ENCODE peak calls at places on chromosomes 13 and 19, in five cellular contexts. X is stimulated activated CD4-positive, alpha-beta T cell treated with anti-CD3 and anti-CD28 coated beads, TNF-alpha, amount 100 ng/mL, for 48 hours; K is neural progenitor cell; W is hippocampal formation; H is fibroblast of lung. E is an unnamed sample.

GRCh38 chr19:29576043-29576442 is 30.0 kb upstream of the POP4 start:
- DNase-seq in X (no peak), H (peak), K (no peak), W (no peak), E (no peak)

GRCh38 chr13:43684947-43685725 is 101.6 kb downstream of the ENOX1 start:
- DNase-seq in X (no peak), K (no peak), H (no peak), W (no peak), E (no peak)

GRCh38 chr13:22238269-22238668 is 567.4 kb downstream of the FGF9 start:
- DNase-seq in H (no peak), K (no peak), X (no peak), W (no peak), E (no peak)

GRCh38 chr13:33817513-33817842 is 471 bp upstream of the RFC3 start:
- DNase-seq in X (no peak), W (no peak), K (no peak), H (peak), E (no peak)

GRCh38 chr13:34300559-34300958 is 482.6 kb downstream of the RFC3 start:
- DNase-seq in K (no peak), W (no peak), H (peak), X (no peak), E (no peak)

GRCh38 chr13:26957163-26957562 is 196.6 kb upstream of the GPR12 start:
- DNase-seq in W (no peak), X (no peak), H (no peak), K (no peak), E (no peak)

GRCh38 chr13:108215428-108215827 is at the start of gene LIG4:
- DNase-seq in X (peak), W (peak), H (peak), K (peak), E (peak)

GRCh38 chr13:63184693-63185092 is 1769.0 kb upstream of the PCDH20 start:
- DNase-seq in W (no peak), K (peak), X (no peak), H (peak), E (peak)

GRCh38 chr19:55251296-55252081 is 7.3 kb downstream of the PPP6R1 start:
- DNase-seq in K (no peak), X (no peak), W (no peak), H (peak), E (no peak)

GRCh38 chr13:39930060-39930459 is 274.6 kb downstream of the COG6 start:
- DNase-seq in W (no peak), X (no peak), H (no peak), K (no peak), E (no peak)

GRCh38 chr13:46844431-46844830 is 47.5 kb upstream of the ESD start:
- DNase-seq in W (no peak), H (peak), X (no peak), K (no peak), E (no peak)

GRCh38 chr13:97215325-97215724 is 6.8 kb upstream of the MBNL2 start:
- DNase-seq in H (no peak), X (no peak), K (no peak), W (no peak), E (no peak)

GRCh38 chr13:111247552-111247951 is 72.9 kb upstream of the TEX29 start:
- DNase-seq in X (no peak), H (no peak), W (no peak), K (no peak), E (no peak)

GRCh38 chr13:111621164-111621563 is 300.7 kb downstream of the TEX29 start:
- DNase-seq in H (no peak), X (no peak), W (no peak), K (no peak), E (no peak)

GRCh38 chr19:17309962-17310461 is 649 bp downstream of the DDA1 start:
- DNase-seq in X (no peak), W (no peak), H (no peak), K (no peak), E (no peak)

GRCh38 chr19:42199440-42200115 is 17.9 kb downstream of the DEDD2 start:
- DNase-seq in X (no peak), K (no peak), H (no peak), W (no peak), E (no peak)

GRCh38 chr19:13784731-13785452 is 10.4 kb upstream of the ZSWIM4 start:
- DNase-seq in X (peak), W (peak), K (peak), H (peak), E (no peak)

GRCh38 chr13:30567072-30567471 is 50.6 kb upstream of the USPL1 start:
- DNase-seq in K (no peak), X (no peak), H (peak), W (no peak), E (no peak)

GRCh38 chr19:35784401-35785086 is 9.2 kb downstream of the ARHGAP33 start:
- DNase-seq in H (no peak), X (no peak), K (peak), W (no peak), E (no peak)

GRCh38 chr13:44902793-44903192 is 86.5 kb downstream of the NUFIP1 start:
- DNase-seq in X (no peak), K (no peak), H (no peak), W (no peak), E (no peak)